ENCODE peak calls at places on chromosome 3, in five cellular contexts. S, H, F, Q and N are unnamed samples.

GRCh38 chr3:122003112-122003511 is 18.9 kb downstream of the ILDR1 start:
- DNase-seq in F (no peak), S (no peak), H (no peak), Q (no peak), N (no peak)

GRCh38 chr3:131260525-131260924 is 121.0 kb upstream of the NUDT16 start:
- DNase-seq in H (no peak), S (no peak), F (no peak), Q (no peak), N (no peak)

GRCh38 chr3:152448091-152448490 is 179.4 kb downstream of the MBNL1 start:
- DNase-seq in F (no peak), Q (no peak), S (no peak), H (no peak), N (no peak)

GRCh38 chr3:14379842-14380241 is 22.6 kb upstream of the SLC6A6 start:
- DNase-seq in Q (no peak), S (peak; percentile 74), H (no peak), F (no peak), N (peak; percentile 37)

GRCh38 chr3:33006081-33006480 is 54.6 kb downstream of the CCR4 start:
- DNase-seq in Q (no peak), F (no peak), H (no peak), S (no peak), N (no peak)

GRCh38 chr3:161957467-161957866 is 460.9 kb downstream of the OTOL1 start:
- DNase-seq in F (no peak), S (no peak), H (peak; percentile 10), Q (no peak), N (no peak)

GRCh38 chr3:190038050-190038631 is 82.6 kb downstream of the P3H2 start:
- DNase-seq in Q (peak; percentile 52), H (peak; percentile 72), F (no peak), S (peak; percentile 17), N (peak; percentile 93)

GRCh38 chr3:197303452-197303851 is 5.0 kb upstream of the DLG1 start:
- DNase-seq in H (no peak), F (no peak), Q (no peak), S (no peak), N (no peak)

GRCh38 chr3:39637807-39638206 is 170.3 kb downstream of the MOBP start:
- DNase-seq in F (no peak), H (peak; percentile 48), Q (no peak), S (no peak), N (peak; percentile 37)

GRCh38 chr3:179036226-179036625 is 35.4 kb downstream of the ZMAT3 start:
- DNase-seq in Q (no peak), F (no peak), H (peak; percentile 83), S (no peak), N (peak; percentile 6)

GRCh38 chr3:8668216-8668615 is 23.6 kb upstream of the SSUH2 start:
- DNase-seq in H (peak; percentile 12), Q (no peak), F (no peak), S (no peak), N (no peak)

GRCh38 chr3:41441139-41441538 is 241.8 kb downstream of the CTNNB1 start:
- DNase-seq in Q (no peak), H (no peak), F (no peak), S (no peak), N (no peak)

GRCh38 chr3:103134023-103134724 is 699.4 kb downstream of the ZPLD1 start:
- DNase-seq in S (no peak), Q (no peak), F (no peak), H (no peak), N (no peak)

GRCh38 chr3:99920530-99921376 is 103.1 kb downstream of the CMSS1 start:
- DNase-seq in S (peak; percentile 15), F (no peak), Q (no peak), H (peak; percentile 48), N (no peak)

GRCh38 chr3:127273196-127273595 is 14.7 kb downstream of the PRR20G start:
- DNase-seq in Q (no peak), F (no peak), S (no peak), H (no peak), N (peak; percentile 57)

GRCh38 chr3:34107669-34108068 is 309.2 kb downstream of the PDCD6IP start:
- DNase-seq in F (no peak), Q (no peak), S (no peak), H (no peak), N (no peak)

GRCh38 chr3:123449092-123449985 is 449 bp upstream of the ADCY5 start:
- DNase-seq in H (peak; percentile 22), Q (peak; percentile 89), F (no peak), S (peak; percentile 18), N (peak; percentile 11)

DNA sequence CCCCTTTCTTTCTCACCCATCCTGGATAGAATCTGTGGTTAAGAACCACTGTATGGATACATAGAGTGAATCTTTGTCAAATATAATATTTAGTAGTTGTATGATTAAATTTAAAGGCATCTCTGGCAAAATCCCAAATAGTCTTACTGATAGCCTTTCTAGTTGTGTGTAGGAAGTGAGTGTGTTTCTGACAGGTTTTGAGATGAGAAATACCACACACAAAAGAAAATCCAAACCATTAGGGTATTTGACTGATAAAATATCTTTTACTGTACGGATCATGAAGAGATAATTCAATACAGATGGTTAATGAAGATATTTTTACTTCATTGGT is 44.7 kb upstream of the PLCL2 start:
- DNase-seq in F (no peak), H (peak; percentile 9), S (no peak), Q (no peak), N (no peak)
- H3K4me1 ChIP-seq in F (peaks cover 56% of the 10 kb centered on the region), H (no peaks in the 10 kb centered on the region), S (peaks cover 29% of the 10 kb centered on the region), Q (peaks cover 20% of the 10 kb centered on the region), N (no peaks in the 10 kb centered on the region)

GRCh38 chr3:48433472-48434118 is 3.7 kb upstream of the PLXNB1 start:
- DNase-seq in S (peak; percentile 82), Q (no peak), F (no peak), H (peak; percentile 84), N (peak; percentile 83)
- H3K4me1 ChIP-seq in S (peaks cover 64% of the 10 kb centered on the region), Q (peaks cover 36% of the 10 kb centered on the region), F (peaks cover 25% of the 10 kb centered on the region), H (peaks cover 15% of the 10 kb centered on the region), N (peaks cover 36% of the 10 kb centered on the region)

DNA sequence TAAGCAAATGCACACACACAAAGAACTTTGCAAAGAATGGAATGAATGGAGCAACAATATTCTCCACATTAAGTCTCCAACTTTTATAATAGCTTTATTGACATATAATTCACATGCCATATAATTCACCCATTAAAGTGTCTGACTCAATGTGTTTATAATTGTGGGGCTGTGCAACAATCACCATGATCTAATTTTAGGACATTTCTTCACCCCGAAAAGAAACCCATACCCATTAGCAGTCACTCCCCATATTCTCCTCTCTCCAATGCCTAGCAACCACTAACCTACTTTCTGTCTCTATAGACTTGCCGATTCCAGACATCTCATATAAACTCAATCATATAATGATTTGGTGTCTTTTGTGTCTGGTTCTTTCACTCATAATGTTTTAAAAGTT is 22.6 kb downstream of the VGLL4 start:
- DNase-seq in F (no peak), S (no peak), H (no peak), Q (no peak), N (no peak)
- H3K4me1 ChIP-seq in F (peaks cover 25% of the 10 kb centered on the region), S (peaks cover 48% of the 10 kb centered on the region), H (no peaks in the 10 kb centered on the region), Q (peaks cover 63% of the 10 kb centered on the region), N (peaks cover 5% of the 10 kb centered on the region)

DNA sequence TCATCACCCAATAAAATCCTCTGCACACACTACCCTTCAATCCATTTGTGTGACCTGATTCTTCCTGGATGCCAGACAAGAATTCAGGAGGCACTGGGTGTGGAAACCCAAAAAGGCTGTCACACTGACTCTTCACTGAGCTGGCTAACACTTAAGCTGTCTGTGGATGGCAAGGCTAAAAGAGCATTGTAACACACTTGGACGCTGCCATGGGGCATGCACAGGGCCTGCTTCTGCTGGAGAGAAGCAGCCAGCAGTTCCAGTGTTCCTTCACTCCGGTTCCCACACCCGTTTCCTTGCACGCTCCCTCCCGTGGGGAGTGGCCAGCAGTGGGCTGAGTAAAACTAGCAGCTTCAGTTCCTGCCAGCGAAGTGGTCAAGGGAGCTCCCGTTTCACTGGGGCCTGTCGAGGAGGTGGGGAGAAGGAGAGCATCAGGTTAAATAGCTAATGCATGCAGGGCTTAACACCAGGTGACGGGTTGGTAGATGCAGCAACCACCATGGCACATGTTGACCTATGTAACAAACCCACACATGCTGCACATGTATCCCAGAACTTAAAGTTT is 737.1 kb downstream of the FHIT start:
- DNase-seq in F (no peak), S (no peak), Q (no peak), H (no peak), N (no peak)
- H3K4me1 ChIP-seq in F (no peaks in the 10 kb centered on the region), S (no peaks in the 10 kb centered on the region), Q (no peaks in the 10 kb centered on the region), H (no peaks in the 10 kb centered on the region), N (no peaks in the 10 kb centered on the region)

DNA sequence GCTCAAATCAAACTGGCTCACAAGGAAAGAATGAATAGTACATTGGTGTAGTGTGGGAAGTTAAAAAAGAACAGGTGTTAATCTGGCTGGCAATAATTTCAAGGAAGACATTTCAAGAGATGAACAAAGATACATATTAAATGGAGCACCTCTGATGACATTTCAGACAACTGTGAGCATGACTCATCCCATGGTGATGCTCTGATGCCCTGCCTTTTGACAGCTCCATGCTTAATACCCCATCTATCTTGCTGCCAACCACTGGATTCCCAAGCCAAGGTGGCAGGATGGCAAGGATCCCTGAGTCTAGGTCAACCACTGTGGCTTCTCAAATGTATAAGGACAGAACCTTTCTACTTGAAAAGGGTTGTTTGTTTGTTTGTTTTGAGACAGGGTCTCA is 29.3 kb downstream of the LRRC2 start:
- DNase-seq in H (no peak), Q (no peak), S (no peak), F (no peak), N (no peak)
- H3K4me1 ChIP-seq in H (no peaks in the 10 kb centered on the region), Q (peaks cover 9% of the 10 kb centered on the region), S (peaks cover 13% of the 10 kb centered on the region), F (peaks cover 40% of the 10 kb centered on the region), N (no peaks in the 10 kb centered on the region)